ENCODE peak calls at places on chromosomes 6 and 20, in six cellular contexts. E is aorta; R is left ventricle myocardium inferior; V is CD8-positive, alpha-beta memory T cell; N is lower lobe of right lung; Q is fibroblast of lung. H is an unnamed sample.

GRCh38 chr6:152151930-152152329 is 344.4 kb downstream of the ESR1 start:
- DNase-seq in E (no peak), R (no peak), V (no peak), N (no peak), Q (no peak), H (no peak)

GRCh38 chr6:9646346-9647042 is 768.4 kb downstream of the TFAP2A start:
- DNase-seq in E (no peak), R (no peak), V (no peak), N (no peak), Q (peak), H (peak)

GRCh38 chr6:138597336-138597735 is 98.0 kb upstream of the NHSL1 start:
- DNase-seq in E (no peak), R (no peak), V (no peak), N (no peak), Q (peak), H (no peak)

GRCh38 chr6:53611342-53611741 is 54.2 kb downstream of the KLHL31 start:
- DNase-seq in E (no peak), R (no peak), V (no peak), N (no peak), Q (peak), H (no peak)

GRCh38 chr6:16302721-16303552 is 64.5 kb downstream of the GMPR start:
- DNase-seq in E (no peak), R (no peak), V (no peak), N (no peak), Q (no peak), H (no peak)

GRCh38 chr6:167477688-167478087 is 152.8 kb downstream of the TTLL2 start:
- DNase-seq in E (no peak), R (no peak), V (no peak), N (no peak), Q (no peak), H (no peak)

GRCh38 chr6:33702345-33702977 is 9.0 kb downstream of the UQCC2 start:
- DNase-seq in E (no peak), R (no peak), V (no peak), N (peak), Q (peak), H (no peak)

GRCh38 chr6:135572051-135572450 is 74.5 kb upstream of the AHI1 start:
- DNase-seq in E (no peak), R (no peak), V (no peak), N (no peak), Q (peak), H (no peak)

GRCh38 chr6:53347250-53347920 is 1.4 kb downstream of the ELOVL5 start:
- DNase-seq in E (no peak), R (no peak), V (no peak), N (no peak), Q (peak), H (no peak)

GRCh38 chr20:62557425-62557824 is 81.6 kb upstream of the GATA5 start:
- DNase-seq in E (no peak), R (no peak), V (no peak), N (no peak), Q (no peak), H (no peak)

GRCh38 chr6:45185403-45186251 is 142.5 kb upstream of the RUNX2 start:
- DNase-seq in E (no peak), R (no peak), V (no peak), N (no peak), Q (peak), H (no peak)

GRCh38 chr6:11033825-11034224 is 10.3 kb downstream of the ELOVL2 start:
- DNase-seq in E (no peak), R (no peak), V (no peak), N (no peak), Q (peak), H (no peak)

GRCh38 chr6:124881898-124882579 is 80.2 kb upstream of the RNF217 start:
- DNase-seq in E (no peak), R (peak), V (no peak), N (no peak), Q (peak), H (no peak)

GRCh38 chr20:9516658-9516987 is 2.2 kb downstream of the LAMP5 start:
- DNase-seq in E (no peak), R (no peak), V (no peak), N (no peak), Q (no peak), H (no peak)

GRCh38 chr6:169340395-169340794 is 86.7 kb upstream of the THBS2 start:
- DNase-seq in E (peak), R (no peak), V (no peak), N (peak), Q (peak), H (no peak)

GRCh38 chr20:61997372-61997771 is 68.3 kb downstream of the TAF4 start:
- DNase-seq in E (no peak), R (no peak), V (no peak), N (no peak), Q (no peak), H (no peak)

GRCh38 chr6:16320533-16321340 is 82.3 kb downstream of the GMPR start:
- DNase-seq in E (no peak), R (no peak), V (no peak), N (no peak), Q (peak), H (no peak)

GRCh38 chr6:73644941-73645591 is 8.7 kb downstream of the SLC17A5 start:
- DNase-seq in E (no peak), R (no peak), V (no peak), N (no peak), Q (no peak), H (no peak)

GRCh38 chr6:170030284-170031095 is 260.4 kb downstream of the DLL1 start:
- DNase-seq in E (peak), R (peak), V (no peak), N (no peak), Q (no peak), H (no peak)

GRCh38 chr6:146785001-146785585 is 186.3 kb downstream of the ADGB start:
- DNase-seq in E (no peak), R (no peak), V (no peak), N (no peak), Q (peak), H (no peak)

GRCh38 chr6:148524976-148525375 is 182.3 kb downstream of the SASH1 start:
- DNase-seq in E (no peak), R (no peak), V (no peak), N (no peak), Q (peak), H (no peak)

GRCh38 chr20:51801220-51801991 is 915 bp downstream of the SALL4 start:
- DNase-seq in E (no peak), R (no peak), V (no peak), N (no peak), Q (no peak), H (no peak)

GRCh38 chr6:148525453-148525852 is 182.8 kb downstream of the SASH1 start:
- DNase-seq in E (no peak), R (no peak), V (no peak), N (no peak), Q (peak), H (no peak)

GRCh38 chr6:144330588-144330987 is 45.5 kb downstream of the UTRN start:
- DNase-seq in E (no peak), R (no peak), V (no peak), N (peak), Q (no peak), H (no peak)

GRCh38 chr6:119463081-119463626 is 113.6 kb upstream of the MAN1A1 start:
- DNase-seq in E (no peak), R (no peak), V (no peak), N (no peak), Q (no peak), H (no peak)

GRCh38 chr20:16699287-16699686 is 30.5 kb upstream of the SNRPB2 start:
- DNase-seq in E (no peak), R (no peak), V (no peak), N (no peak), Q (no peak), H (no peak)

GRCh38 chr6:125037826-125038225 is 75.6 kb downstream of the RNF217 start:
- DNase-seq in E (no peak), R (no peak), V (no peak), N (no peak), Q (no peak), H (no peak)

GRCh38 chr20:5191829-5192569 is 65.2 kb downstream of the CDS2 start:
- DNase-seq in E (no peak), R (no peak), V (no peak), N (no peak), Q (peak), H (no peak)

GRCh38 chr6:20744911-20745557 is 210.8 kb downstream of the CDKAL1 start:
- DNase-seq in E (no peak), R (no peak), V (no peak), N (no peak), Q (no peak), H (no peak)

GRCh38 chr6:76004202-76004601 is 68.3 kb downstream of the IMPG1 start:
- DNase-seq in E (no peak), R (no peak), V (no peak), N (no peak), Q (no peak), H (no peak)
- H3K4me3 ChIP-seq in E (no peak), R (no peak), V (no peak), N (no peak), Q (no peak), H (no peak)

DNA sequence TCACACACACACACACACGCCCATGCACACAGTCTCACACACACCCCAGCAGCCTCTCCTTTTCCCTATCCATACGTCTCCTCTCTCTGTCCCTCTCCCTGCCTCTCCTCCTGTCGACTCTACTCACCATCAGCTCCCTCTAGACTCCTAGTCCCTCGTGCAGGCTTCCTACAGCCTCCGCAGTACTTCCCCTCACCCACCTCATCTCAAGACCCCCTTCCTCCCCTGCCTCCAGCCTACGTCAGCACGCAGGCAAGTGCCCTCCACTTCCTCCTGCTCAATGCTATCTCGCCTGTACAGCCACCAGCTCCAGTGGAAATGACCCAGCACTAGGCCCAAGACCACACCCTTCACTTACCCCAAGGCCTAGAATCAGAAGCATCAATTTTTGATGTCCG is 834 bp upstream of the TREML2 start:
- DNase-seq in E (no peak), R (no peak), V (no peak), N (no peak), Q (no peak), H (no peak)
- H3K27ac ChIP-seq in E (no peak), R (no peak), V (peak), N (no peak), Q (no peak), H (no peak)

GRCh38 chr20:23417861-23418260 is 3.4 kb downstream of the NAPB start:
- DNase-seq in E (no peak), R (no peak), V (no peak), N (no peak), Q (no peak), H (no peak)
- H3K4me3 ChIP-seq in E (no peak), R (no peak), V (no peak), N (no peak), Q (no peak), H (no peak)

GRCh38 chr6:127566119-127566518 is 10.9 kb upstream of the C6orf58 start:
- DNase-seq in E (no peak), R (no peak), V (no peak), N (no peak), Q (no peak), H (no peak)
- H3K27ac ChIP-seq in E (no peak), R (no peak), V (no peak), N (no peak), Q (no peak), H (no peak)

DNA sequence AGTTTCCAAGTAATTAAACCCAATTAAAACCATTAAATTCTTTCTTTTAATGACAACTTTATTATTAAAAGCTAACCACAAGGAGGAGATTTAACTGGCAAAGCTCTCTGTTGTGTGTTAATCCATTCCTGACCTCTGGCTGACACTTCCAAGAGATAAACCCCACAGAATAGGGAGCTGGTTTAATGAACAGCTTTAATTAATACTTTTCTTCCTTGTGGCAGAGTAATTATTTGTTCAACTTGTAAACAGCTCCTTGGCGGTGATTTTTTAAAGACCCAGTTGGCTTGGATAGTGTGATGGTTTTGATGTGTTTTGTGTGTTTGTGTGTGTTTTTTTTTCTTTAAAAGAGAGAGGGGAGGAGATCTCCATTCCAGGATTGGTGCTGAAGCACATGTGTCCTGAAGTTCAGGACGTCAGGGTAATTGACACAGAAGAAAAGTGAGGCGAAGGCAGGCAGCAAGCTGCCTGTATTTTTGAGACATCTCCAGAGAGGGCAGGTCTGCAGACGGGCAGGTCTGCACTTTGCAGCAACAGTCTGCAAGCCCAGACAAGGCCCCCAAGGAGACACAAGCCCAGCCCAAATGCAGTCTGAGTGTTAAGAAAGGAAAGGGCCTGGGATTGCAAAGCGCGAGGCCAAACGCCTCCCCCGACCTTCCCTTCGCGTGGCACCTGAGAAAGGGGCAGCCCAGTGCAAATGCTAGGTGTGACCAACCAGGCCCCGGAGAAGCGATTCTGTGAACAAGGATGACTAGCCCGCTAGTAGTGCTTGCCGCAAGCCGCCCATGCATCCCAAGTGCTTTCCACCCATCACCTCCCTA is 230.7 kb downstream of the ZMYND8 start:
- DNase-seq in E (no peak), R (peak), V (no peak), N (no peak), Q (peak), H (peak)
- H3K4me3 ChIP-seq in E (no peak), R (no peak), V (no peak), N (no peak), Q (no peak), H (no peak)

DNA sequence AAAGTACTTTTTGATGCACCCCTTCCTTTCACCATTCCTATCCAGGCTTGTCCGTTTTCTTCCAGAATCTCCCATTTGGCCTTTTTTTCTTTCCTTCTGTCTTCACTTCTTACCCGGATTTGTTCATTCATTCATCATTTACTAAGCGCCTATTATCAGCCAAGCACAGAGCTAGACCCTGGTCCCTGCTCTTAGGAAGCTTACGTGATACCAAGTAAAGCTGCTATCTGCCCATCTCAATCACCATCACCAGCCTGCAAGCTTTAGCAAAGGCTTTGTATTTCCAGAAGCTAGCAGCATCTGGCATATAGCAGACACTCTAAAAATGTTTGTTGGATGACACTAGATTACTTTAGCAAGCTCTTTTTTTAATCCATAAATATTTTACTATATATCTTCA is 4.8 kb downstream of the NDRG3 start:
- DNase-seq in E (no peak), R (no peak), V (no peak), N (no peak), Q (no peak), H (no peak)
- H3K27ac ChIP-seq in E (no peak), R (peak), V (no peak), N (no peak), Q (no peak), H (no peak)

DNA sequence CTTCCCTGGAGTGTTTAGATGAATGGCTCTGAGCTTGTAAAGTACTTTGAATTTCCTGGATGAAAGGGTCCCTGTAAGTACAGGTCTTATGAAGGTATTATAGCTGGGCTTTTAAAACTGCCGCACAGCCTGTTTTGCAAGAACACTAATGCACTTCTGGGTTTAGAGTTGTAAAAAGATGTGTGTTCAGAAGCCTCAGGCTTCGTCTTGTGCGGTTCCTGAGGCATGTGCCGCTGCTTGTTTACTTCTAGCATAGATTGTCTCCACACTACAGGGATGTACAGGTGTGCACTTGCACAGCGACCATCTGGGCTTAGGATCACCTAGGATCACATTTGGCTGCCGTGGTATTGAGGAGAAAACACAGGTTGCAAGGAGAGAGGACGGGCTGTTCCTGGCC is 324.5 kb downstream of the SOX4 start:
- DNase-seq in E (no peak), R (no peak), V (no peak), N (no peak), Q (no peak), H (no peak)
- H3K4me3 ChIP-seq in E (no peak), R (no peak), V (no peak), N (no peak), Q (no peak), H (no peak)

GRCh38 chr20:63745961-63746765 is 6.6 kb downstream of the SLC2A4RG start:
- DNase-seq in E (peak), R (no peak), V (no peak), N (no peak), Q (no peak), H (no peak)
- H3K27ac ChIP-seq in E (no peak), R (no peak), V (no peak), N (no peak), Q (no peak), H (no peak)

GRCh38 chr20:30488941-30489601 is 768.4 kb upstream of the DEFB115 start:
- DNase-seq in E (peak), R (no peak), V (no peak), N (no peak), Q (no peak), H (no peak)
- H3K4me3 ChIP-seq in E (no peak), R (peak), V (no peak), N (no peak), Q (no peak), H (no peak)

DNA sequence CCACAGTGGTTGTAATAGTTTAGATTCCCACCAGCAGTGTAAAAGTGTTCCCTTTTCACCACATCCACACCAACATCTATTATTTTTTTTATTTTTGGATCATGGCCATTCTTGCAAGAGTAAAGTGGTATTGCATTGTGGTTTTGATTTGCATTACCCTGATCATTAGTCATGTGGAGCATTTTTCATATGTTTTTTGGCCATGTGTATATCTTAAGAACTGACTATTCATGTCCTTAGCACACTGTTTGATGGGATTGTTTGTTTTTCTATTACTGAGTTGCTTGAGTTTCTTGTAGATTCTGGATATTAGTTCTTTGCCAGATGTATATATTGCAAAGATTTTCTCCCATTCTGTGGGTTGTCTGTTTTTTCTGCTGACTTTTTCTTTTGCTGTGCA is 820.1 kb downstream of the TENT5A start:
- DNase-seq in E (no peak), R (no peak), V (no peak), N (no peak), Q (peak), H (no peak)
- H3K27ac ChIP-seq in E (no peak), R (no peak), V (no peak), N (no peak), Q (no peak), H (no peak)

H was measured in heart right ventricle.